ENCODE peak calls at places on chromosomes 11 and 22, in four cellular contexts. I is AG10803, R is foreskin fibroblast, L is T-helper 1 cell. S is an unnamed sample.

GRCh38 chr11:19162946-19163345 is 38.8 kb downstream of the CSRP3 start:
- DNase-seq in I (no peak), R (no peak), L (no peak), S (no peak)

GRCh38 chr11:73177380-73178091 is 35.4 kb upstream of the FCHSD2 start:
- DNase-seq in I (peak), R (peak), L (no peak), S (no peak)

GRCh38 chr11:2150206-2150847 is 10.7 kb downstream of the INS start:
- DNase-seq in I (peak), R (peak), L (no peak), S (no peak)

GRCh38 chr11:63974259-63975143 is at the start of gene COX8A:
- DNase-seq in I (peak), R (peak), L (peak), S (peak)

GRCh38 chr22:21047035-21047661 is 1.4 kb downstream of the LRRC74B start:
- DNase-seq in I (no peak), R (no peak), L (no peak), S (no peak)

GRCh38 chr11:31932879-31933278 is 121.8 kb upstream of the PAX6 start:
- DNase-seq in I (no peak), R (no peak), L (no peak), S (no peak)

GRCh38 chr11:127601578-127601977 is 601.0 kb upstream of the KIRREL3 start:
- DNase-seq in I (no peak), R (no peak), L (no peak), S (no peak)

GRCh38 chr11:67120456-67120855 is 1.4 kb downstream of the KDM2A start:
- DNase-seq in I (no peak), R (no peak), L (no peak), S (no peak)

GRCh38 chr11:77215106-77215505 is 86.4 kb downstream of the GDPD4 start:
- DNase-seq in I (no peak), R (no peak), L (no peak), S (no peak)

GRCh38 chr22:40326905-40327735 is 19.2 kb upstream of the ADSL start:
- DNase-seq in I (peak), R (no peak), L (no peak), S (peak)

GRCh38 chr11:31619980-31620379 is 110.4 kb downstream of the ELP4 start:
- DNase-seq in I (no peak), R (no peak), L (no peak), S (no peak)

GRCh38 chr11:27976262-27976661 is 131.7 kb downstream of the KIF18A start:
- DNase-seq in I (peak), R (peak), L (no peak), S (no peak)